ENCODE peak calls at places on chromosomes 5 and 9, in nine cellular contexts. L, H, F, Y, K, V, B, E and R are unnamed samples.
A peak's percentile ranks its signal among the peaks of the same experiment; 100 is the strongest.

GRCh38 chr5:165881259-165881658 is 2375.8 kb downstream of the MAT2B start:
- DNase-seq in L (no peak), H (no peak), F (no peak), Y (no peak), K (no peak), V (no peak), B (no peak), E (no peak), R (peak; percentile 20)

GRCh38 chr5:956178-956761 is 52.3 kb upstream of the NKD2 start:
- DNase-seq in L (no peak), H (no peak), F (peak; percentile 11), Y (no peak), K (no peak), V (no peak), B (no peak), E (no peak), R (no peak)

GRCh38 chr9:112945620-112946208 is 55.0 kb upstream of the SLC46A2 start:
- DNase-seq in L (no peak), H (no peak), F (peak; percentile 37), Y (no peak), K (no peak), V (no peak), B (no peak), E (no peak), R (peak; percentile 6)

GRCh38 chr9:84229186-84229585 is 111.4 kb downstream of the SLC28A3 start:
- DNase-seq in L (no peak), H (no peak), F (no peak), Y (no peak), K (no peak), V (no peak), B (no peak), E (no peak), R (no peak)

GRCh38 chr9:134234687-134235359 is 70.5 kb upstream of the RNU6ATAC start:
- DNase-seq in L (no peak), H (no peak), F (no peak), Y (no peak), K (no peak), V (no peak), B (no peak), E (no peak), R (no peak)

GRCh38 chr9:114016101-114016500 is 62.0 kb downstream of the AMBP start:
- DNase-seq in L (no peak), H (no peak), F (no peak), Y (no peak), K (no peak), V (no peak), B (no peak), E (no peak), R (no peak)

GRCh38 chr5:151772029-151772867 is 494 bp downstream of the G3BP1 start:
- DNase-seq in L (peak; percentile 48), H (peak; percentile 34), F (peak; percentile 58), Y (peak; percentile 14), K (peak; percentile 49), V (peak; percentile 70), B (no peak), E (peak; percentile 51), R (peak; percentile 56)

GRCh38 chr9:35910613-35911488 is 1.6 kb downstream of the SPAAR start:
- DNase-seq in L (peak; percentile 39), H (peak; percentile 27), F (peak; percentile 55), Y (no peak), K (peak; percentile 75), V (peak; percentile 67), B (peak; percentile 61), E (no peak), R (peak; percentile 71)

GRCh38 chr5:73412597-73412988 is 36.0 kb downstream of the FOXD1 start:
- DNase-seq in L (no peak), H (no peak), F (no peak), Y (no peak), K (peak; percentile 51), V (no peak), B (no peak), E (no peak), R (no peak)